ENCODE peak calls at places on chromosomes 4 and X, in eight cellular contexts. L is T1000; S is NCI-H1105; Y is right atrium auricular region; D is stimulated activated naive CD4-positive, alpha-beta T cell; E is hypothalamus; M is HEK293T; W is substantia nigra. O is an unnamed sample.

GRCh38 chr4:94534401-94535312 is 82.9 kb downstream of the PDLIM5 start:
- DNase-seq in Y (no peak), M (no peak), W (no peak), D (no peak), E (no peak), L (no peak), S (no peak), O (no peak)

GRCh38 chrX:109440475-109440874 is 41.4 kb downstream of the GUCY2F start:
- DNase-seq in M (no peak), L (no peak), W (no peak), E (no peak), Y (no peak), S (no peak), D (no peak), O (no peak)

GRCh38 chr4:94559351-94559806 is 107.6 kb downstream of the PDLIM5 start:
- DNase-seq in Y (no peak), L (no peak), D (no peak), S (no peak), M (no peak), E (no peak), W (no peak), O (no peak)

GRCh38 chrX:107542500-107542899 is 85.8 kb upstream of the PRPS1 start:
- DNase-seq in D (no peak), E (peak), M (peak), L (no peak), Y (no peak), S (peak), W (no peak), O (no peak)

GRCh38 chr4:147285751-147286150 is 195.1 kb upstream of the EDNRA start:
- DNase-seq in L (no peak), D (no peak), S (no peak), E (peak), Y (no peak), W (no peak), M (no peak), O (no peak)

GRCh38 chr4:168877407-168877778 is 132.7 kb downstream of the CBR4 start:
- DNase-seq in S (no peak), M (no peak), D (no peak), W (no peak), E (no peak), Y (no peak), L (no peak), O (peak)

GRCh38 chrX:155070038-155070437 is 898 bp downstream of the CMC4 start:
- DNase-seq in S (no peak), W (no peak), D (no peak), E (no peak), M (no peak), L (no peak), Y (no peak), O (no peak)

GRCh38 chrX:46165411-46165810 is 379.8 kb downstream of the ZNF674 start:
- DNase-seq in M (no peak), S (no peak), W (no peak), L (no peak), Y (no peak), D (no peak), E (no peak), O (no peak)

GRCh38 chrX:20620301-20620700 is 353.6 kb upstream of the RPS6KA3 start:
- DNase-seq in S (no peak), M (no peak), W (no peak), D (no peak), Y (no peak), E (no peak), L (peak), O (no peak)

GRCh38 chr4:119517361-119518229 is 111.0 kb downstream of the PDE5A start:
- DNase-seq in S (no peak), M (no peak), W (no peak), E (no peak), L (no peak), D (no peak), Y (no peak), O (no peak)

GRCh38 chr4:80173387-80173786 is 23.9 kb upstream of the PRDM8 start:
- DNase-seq in L (peak), W (no peak), M (no peak), S (no peak), D (peak), Y (no peak), E (no peak), O (no peak)

O was measured in gastrocnemius medialis.